ENCODE peak calls at places on chromosome 10, in four cellular contexts. One of them, this sample, is unnamed.

GRCh38 chr10:125060486-125060850 is 99.9 kb downstream of the CTBP2 start:
- DNase-seq in AG09309: no peak
- DNase-seq in iPS-NIHi11: no peak
- DNase-seq in stimulated activated CD4-positive, alpha-beta T cell treated with anti-CD3 and anti-CD28 coated beads, Interleukin-15, amount 100 ng/mL, for 1 hour: no peak
- DNase-seq in this sample: no peak

GRCh38 chr10:34811968-34812514 is 3.1 kb downstream of the PARD3 start:
- DNase-seq in AG09309: no peak
- DNase-seq in stimulated activated CD4-positive, alpha-beta T cell treated with anti-CD3 and anti-CD28 coated beads, Interleukin-15, amount 100 ng/mL, for 1 hour: no peak
- DNase-seq in iPS-NIHi11: no peak
- DNase-seq in this sample: no peak

GRCh38 chr10:100733319-100733718 is 12.1 kb upstream of the PAX2 start:
- DNase-seq in stimulated activated CD4-positive, alpha-beta T cell treated with anti-CD3 and anti-CD28 coated beads, Interleukin-15, amount 100 ng/mL, for 1 hour: no peak
- DNase-seq in iPS-NIHi11: no peak
- DNase-seq in AG09309: no peak
- DNase-seq in this sample: no peak

GRCh38 chr10:47350671-47351640 is 2.8 kb downstream of the RBP3 start:
- DNase-seq in iPS-NIHi11: no peak
- DNase-seq in AG09309: no peak
- DNase-seq in stimulated activated CD4-positive, alpha-beta T cell treated with anti-CD3 and anti-CD28 coated beads, Interleukin-15, amount 100 ng/mL, for 1 hour: no peak
- DNase-seq in this sample: no peak

GRCh38 chr10:12351447-12351846 is 2.1 kb downstream of the CAMK1D start:
- DNase-seq in stimulated activated CD4-positive, alpha-beta T cell treated with anti-CD3 and anti-CD28 coated beads, Interleukin-15, amount 100 ng/mL, for 1 hour: no peak
- DNase-seq in iPS-NIHi11: no peak
- DNase-seq in AG09309: no peak
- DNase-seq in this sample: no peak

GRCh38 chr10:49550563-49550962 is 11.6 kb upstream of the ERCC6 start:
- DNase-seq in iPS-NIHi11: no peak
- DNase-seq in AG09309: no peak
- DNase-seq in stimulated activated CD4-positive, alpha-beta T cell treated with anti-CD3 and anti-CD28 coated beads, Interleukin-15, amount 100 ng/mL, for 1 hour: no peak
- DNase-seq in this sample: no peak

GRCh38 chr10:75468612-75469011 is 37.2 kb downstream of the LRMDA start:
- DNase-seq in AG09309: no peak
- DNase-seq in stimulated activated CD4-positive, alpha-beta T cell treated with anti-CD3 and anti-CD28 coated beads, Interleukin-15, amount 100 ng/mL, for 1 hour: no peak
- DNase-seq in iPS-NIHi11: no peak
- DNase-seq in this sample: no peak

GRCh38 chr10:124955243-124955642 is 13.3 kb downstream of the ZRANB1 start:
- DNase-seq in iPS-NIHi11: no peak
- DNase-seq in stimulated activated CD4-positive, alpha-beta T cell treated with anti-CD3 and anti-CD28 coated beads, Interleukin-15, amount 100 ng/mL, for 1 hour: no peak
- DNase-seq in AG09309: no peak
- DNase-seq in this sample: no peak

GRCh38 chr10:13909911-13910617 is 323.3 kb downstream of the PRPF18 start:
- DNase-seq in stimulated activated CD4-positive, alpha-beta T cell treated with anti-CD3 and anti-CD28 coated beads, Interleukin-15, amount 100 ng/mL, for 1 hour: no peak
- DNase-seq in AG09309: no peak
- DNase-seq in iPS-NIHi11: no peak
- DNase-seq in this sample: no peak

GRCh38 chr10:122132331-122132755 is 138.8 kb upstream of the BTBD16 start:
- DNase-seq in stimulated activated CD4-positive, alpha-beta T cell treated with anti-CD3 and anti-CD28 coated beads, Interleukin-15, amount 100 ng/mL, for 1 hour: no peak
- DNase-seq in AG09309: no peak
- DNase-seq in iPS-NIHi11: no peak
- DNase-seq in this sample: no peak

GRCh38 chr10:11225935-11226334 is 208.3 kb downstream of the CELF2 start:
- DNase-seq in stimulated activated CD4-positive, alpha-beta T cell treated with anti-CD3 and anti-CD28 coated beads, Interleukin-15, amount 100 ng/mL, for 1 hour: peak; percentile 20
- DNase-seq in iPS-NIHi11: no peak
- DNase-seq in AG09309: no peak
- DNase-seq in this sample: no peak

GRCh38 chr10:123559066-123559822 is 106.9 kb upstream of the GPR26 start:
- DNase-seq in iPS-NIHi11: peak; percentile 97
- DNase-seq in AG09309: no peak
- DNase-seq in stimulated activated CD4-positive, alpha-beta T cell treated with anti-CD3 and anti-CD28 coated beads, Interleukin-15, amount 100 ng/mL, for 1 hour: peak; percentile 56
- DNase-seq in this sample: peak; percentile 95

GRCh38 chr10:10460452-10460851 is 557.2 kb upstream of the CELF2 start:
- DNase-seq in stimulated activated CD4-positive, alpha-beta T cell treated with anti-CD3 and anti-CD28 coated beads, Interleukin-15, amount 100 ng/mL, for 1 hour: no peak
- DNase-seq in iPS-NIHi11: no peak
- DNase-seq in AG09309: no peak
- DNase-seq in this sample: no peak

GRCh38 chr10:30759423-30759822 is 129.9 kb upstream of the LYZL2 start:
- DNase-seq in AG09309: no peak
- DNase-seq in stimulated activated CD4-positive, alpha-beta T cell treated with anti-CD3 and anti-CD28 coated beads, Interleukin-15, amount 100 ng/mL, for 1 hour: no peak
- DNase-seq in iPS-NIHi11: no peak
- DNase-seq in this sample: no peak

GRCh38 chr10:109203616-109204375 is 719.5 kb downstream of the XPNPEP1 start:
- DNase-seq in AG09309: no peak
- DNase-seq in stimulated activated CD4-positive, alpha-beta T cell treated with anti-CD3 and anti-CD28 coated beads, Interleukin-15, amount 100 ng/mL, for 1 hour: no peak
- DNase-seq in iPS-NIHi11: no peak
- DNase-seq in this sample: no peak

GRCh38 chr10:86139066-86139657 is 227.4 kb downstream of the GRID1 start:
- DNase-seq in iPS-NIHi11: peak; percentile 79
- DNase-seq in stimulated activated CD4-positive, alpha-beta T cell treated with anti-CD3 and anti-CD28 coated beads, Interleukin-15, amount 100 ng/mL, for 1 hour: no peak
- DNase-seq in AG09309: no peak
- DNase-seq in this sample: no peak

GRCh38 chr10:79022565-79023488 is 45.9 kb upstream of the ZMIZ1 start:
- DNase-seq in stimulated activated CD4-positive, alpha-beta T cell treated with anti-CD3 and anti-CD28 coated beads, Interleukin-15, amount 100 ng/mL, for 1 hour: no peak
- DNase-seq in iPS-NIHi11: peak; percentile 94
- DNase-seq in AG09309: no peak
- DNase-seq in this sample: no peak

GRCh38 chr10:125146791-125147604 is 13.4 kb downstream of the CTBP2 start:
- DNase-seq in iPS-NIHi11: no peak
- DNase-seq in stimulated activated CD4-positive, alpha-beta T cell treated with anti-CD3 and anti-CD28 coated beads, Interleukin-15, amount 100 ng/mL, for 1 hour: no peak
- DNase-seq in AG09309: no peak
- DNase-seq in this sample: no peak

GRCh38 chr10:14384096-14384730 is 53.5 kb upstream of the FRMD4A start:
- DNase-seq in iPS-NIHi11: no peak
- DNase-seq in stimulated activated CD4-positive, alpha-beta T cell treated with anti-CD3 and anti-CD28 coated beads, Interleukin-15, amount 100 ng/mL, for 1 hour: no peak
- DNase-seq in AG09309: no peak
- DNase-seq in this sample: no peak

GRCh38 chr10:67668448-67668847 is 27.5 kb downstream of the CTNNA3 start:
- DNase-seq in stimulated activated CD4-positive, alpha-beta T cell treated with anti-CD3 and anti-CD28 coated beads, Interleukin-15, amount 100 ng/mL, for 1 hour: no peak
- DNase-seq in iPS-NIHi11: no peak
- DNase-seq in AG09309: no peak
- DNase-seq in this sample: no peak

GRCh38 chr10:47048533-47048905 is 137.3 kb downstream of the PTPN20 start:
- DNase-seq in stimulated activated CD4-positive, alpha-beta T cell treated with anti-CD3 and anti-CD28 coated beads, Interleukin-15, amount 100 ng/mL, for 1 hour: no peak
- DNase-seq in iPS-NIHi11: peak; percentile 52
- DNase-seq in AG09309: no peak
- DNase-seq in this sample: no peak

GRCh38 chr10:92573091-92573797 is 649 bp downstream of the IDE start:
- DNase-seq in stimulated activated CD4-positive, alpha-beta T cell treated with anti-CD3 and anti-CD28 coated beads, Interleukin-15, amount 100 ng/mL, for 1 hour: peak; percentile 21
- DNase-seq in iPS-NIHi11: peak; percentile 27
- DNase-seq in AG09309: no peak
- DNase-seq in this sample: peak; percentile 69

GRCh38 chr10:13716161-13717071 is 129.7 kb downstream of the PRPF18 start:
- DNase-seq in stimulated activated CD4-positive, alpha-beta T cell treated with anti-CD3 and anti-CD28 coated beads, Interleukin-15, amount 100 ng/mL, for 1 hour: no peak
- DNase-seq in AG09309: no peak
- DNase-seq in iPS-NIHi11: no peak
- DNase-seq in this sample: no peak